ENCODE peak calls at places on chromosomes 13 and 19, in four cellular contexts. B, C, Z and K are unnamed samples.

GRCh38 chr13:20703785-20704458 is 423 bp downstream of the IL17D start:
- DNase-seq in B (peak; percentile 91), C (peak; percentile 73), Z (peak; percentile 82), K (no peak)

GRCh38 chr19:41734585-41734984 is 20.7 kb upstream of the CEACAM6 start:
- DNase-seq in B (no peak), C (no peak), Z (no peak), K (no peak)

GRCh38 chr19:46999878-47000277 is 19.8 kb upstream of the NPAS1 start:
- DNase-seq in B (no peak), C (no peak), Z (no peak), K (no peak)

GRCh38 chr13:110307697-110308376 is 753 bp downstream of the COL4A2 start:
- DNase-seq in B (peak; percentile 53), C (peak; percentile 66), Z (peak; percentile 59), K (no peak)

GRCh38 chr13:112821340-112822055 is 131.7 kb downstream of the ATP11A start:
- DNase-seq in B (no peak), C (no peak), Z (peak; percentile 9), K (no peak)

GRCh38 chr19:5484398-5485285 is 29.4 kb downstream of the ZNRF4 start:
- DNase-seq in B (peak; percentile 24), C (no peak), Z (peak; percentile 60), K (no peak)

GRCh38 chr19:369256-369655 is 24.7 kb upstream of the MIER2 start:
- DNase-seq in B (no peak), C (no peak), Z (no peak), K (no peak)

GRCh38 chr19:3474614-3475013 is 5.7 kb downstream of the SMIM24 start:
- DNase-seq in B (no peak), C (no peak), Z (no peak), K (no peak)

DNA sequence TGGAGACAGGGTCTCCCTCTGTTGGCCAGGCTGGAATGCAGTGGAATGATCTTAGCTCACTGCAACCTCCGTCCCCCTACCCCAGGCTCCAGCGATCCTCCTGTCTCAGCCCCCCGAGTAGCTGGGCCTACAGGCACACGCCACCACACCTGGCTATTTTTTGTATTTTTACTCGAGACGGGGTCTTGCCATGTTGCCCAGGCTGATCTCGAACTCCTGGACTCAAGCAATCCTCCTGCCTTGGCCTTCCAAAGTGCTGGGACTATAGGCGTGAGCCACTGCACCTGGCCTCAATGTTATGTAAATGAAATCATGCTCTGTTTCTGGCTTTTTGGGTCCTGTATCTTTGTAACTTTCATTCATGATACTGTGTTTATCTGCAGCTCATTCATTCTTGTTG is 8.1 kb upstream of the ZNF579 start:
- DNase-seq in B (no peak), C (no peak), Z (no peak), K (no peak)
- TF ChIP-seq CTCF in B (no peak), C (no peak), Z (no peak), K (no peak)

GRCh38 chr19:35254341-35255297 is 5.8 kb downstream of the LSR start:
- DNase-seq in B (no peak), C (no peak), Z (no peak), K (no peak)
- H3K4me3 ChIP-seq in B (no peak overlapping the region), C (no peak overlapping the region), Z (no peak overlapping the region), K (no peak overlapping the region)

GRCh38 chr19:2223959-2224358 is 12.2 kb downstream of the PLEKHJ1 start:
- DNase-seq in B (no peak), C (no peak), Z (no peak), K (no peak)
- TF ChIP-seq CTCF in B (no peak), C (no peak), Z (no peak), K (no peak)

GRCh38 chr19:48419158-48419920 is 25.9 kb downstream of the GRIN2D start:
- DNase-seq in B (peak; percentile 60), C (no peak), Z (peak; percentile 42), K (no peak)

GRCh38 chr19:48417436-48417835 is 24.0 kb downstream of the GRIN2D start:
- DNase-seq in B (no peak), C (no peak), Z (no peak), K (no peak)

GRCh38 chr19:48415869-48416268 is 22.4 kb downstream of the GRIN2D start:
- DNase-seq in B (no peak), C (no peak), Z (no peak), K (no peak)

GRCh38 chr19:48421548-48421947 is 24.2 kb upstream of the GRWD1 start:
- DNase-seq in B (no peak), C (peak; percentile 52), Z (no peak), K (no peak)

DNA sequence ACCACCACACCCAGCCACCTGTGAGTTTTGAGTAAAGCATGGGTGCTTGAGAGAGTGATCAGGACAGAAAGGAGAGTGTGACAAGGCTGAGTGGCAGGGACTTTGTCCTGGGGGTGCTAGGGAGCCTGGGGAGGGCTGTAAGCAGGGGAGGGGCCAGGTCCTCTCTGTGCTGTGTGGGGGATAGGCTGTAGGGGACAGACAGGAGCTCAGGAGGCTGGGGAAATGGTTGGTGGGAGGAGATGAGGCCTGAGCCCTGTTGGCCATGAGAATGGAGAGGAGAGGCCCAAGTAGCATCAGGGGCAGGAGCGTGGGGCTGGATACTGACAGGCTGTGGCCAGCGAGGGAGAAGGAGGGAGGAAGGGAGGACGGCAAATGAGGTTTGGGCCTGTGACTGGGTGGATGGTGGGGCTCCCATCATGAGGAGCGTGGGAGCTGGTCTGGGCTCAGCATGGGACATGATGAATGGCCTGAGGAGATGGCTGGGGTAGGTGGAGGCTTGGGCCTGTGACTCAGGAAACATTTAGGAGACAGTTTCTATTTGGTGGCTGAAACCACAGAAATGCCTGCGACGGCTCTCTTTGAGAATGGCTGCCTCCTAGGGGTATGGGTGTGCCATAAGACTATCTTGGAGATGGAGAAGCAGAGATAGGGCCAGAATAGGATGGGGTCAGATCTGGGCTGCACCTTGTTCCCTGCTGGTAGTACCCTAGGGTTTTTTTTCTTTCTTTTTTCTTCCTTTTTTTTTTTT is 25.0 kb downstream of the GRIN2D start:
- DNase-seq in B (no peak), C (no peak), Z (peak; percentile 23), K (no peak)
- H3K4me3 ChIP-seq in B (no peak overlapping the region), C (no peak overlapping the region), Z (no peak overlapping the region), K (no peak overlapping the region)